ENCODE peak calls at places on chromosome 11, in six cellular contexts. U is ovary, L is uterus, N is heart left ventricle, Y is HCT116, F is body of pancreas. E is an unnamed sample.

GRCh38 chr11:114256176-114256897 is 39.9 kb upstream of the NNMT start:
- DNase-seq in U (no peak), L (no peak), N (no peak), Y (no peak), F (no peak), E (no peak)

GRCh38 chr11:47415091-47415854 is 6.9 kb downstream of the SLC39A13 start:
- DNase-seq in U (no peak), L (no peak), N (peak), Y (no peak), F (no peak), E (no peak)

GRCh38 chr11:75236062-75236461 is 4.5 kb upstream of the TPBGL start:
- DNase-seq in U (no peak), L (no peak), N (no peak), Y (no peak), F (no peak), E (no peak)

GRCh38 chr11:57172031-57172430 is 9.7 kb upstream of the LRRC55 start:
- DNase-seq in U (no peak), L (no peak), N (no peak), Y (no peak), F (no peak), E (no peak)

GRCh38 chr11:15985127-15985862 is 371.1 kb downstream of the SOX6 start:
- DNase-seq in U (no peak), L (no peak), N (no peak), Y (no peak), F (no peak), E (no peak)

GRCh38 chr11:126333142-126333541 is 22.3 kb upstream of the ST3GAL4 start:
- DNase-seq in U (no peak), L (no peak), N (no peak), Y (no peak), F (no peak), E (no peak)

GRCh38 chr11:45048313-45048841 is 97.7 kb upstream of the TP53I11 start:
- DNase-seq in U (no peak), L (no peak), N (no peak), Y (no peak), F (no peak), E (peak)

GRCh38 chr11:2471048-2471803 is 26.4 kb downstream of the KCNQ1 start:
- DNase-seq in U (no peak), L (no peak), N (peak), Y (no peak), F (no peak), E (no peak)

GRCh38 chr11:645536-645935 is 8.5 kb downstream of the DRD4 start:
- DNase-seq in U (no peak), L (no peak), N (no peak), Y (no peak), F (no peak), E (no peak)

GRCh38 chr11:643849-644738 is 7.0 kb downstream of the DRD4 start:
- DNase-seq in U (no peak), L (no peak), N (no peak), Y (no peak), F (no peak), E (no peak)

GRCh38 chr11:643366-643765 is 6.3 kb downstream of the DRD4 start:
- DNase-seq in U (no peak), L (no peak), N (no peak), Y (no peak), F (no peak), E (no peak)

GRCh38 chr11:650482-650881 is 13.4 kb downstream of the DRD4 start:
- DNase-seq in U (no peak), L (no peak), N (no peak), Y (no peak), F (no peak), E (no peak)

DNA sequence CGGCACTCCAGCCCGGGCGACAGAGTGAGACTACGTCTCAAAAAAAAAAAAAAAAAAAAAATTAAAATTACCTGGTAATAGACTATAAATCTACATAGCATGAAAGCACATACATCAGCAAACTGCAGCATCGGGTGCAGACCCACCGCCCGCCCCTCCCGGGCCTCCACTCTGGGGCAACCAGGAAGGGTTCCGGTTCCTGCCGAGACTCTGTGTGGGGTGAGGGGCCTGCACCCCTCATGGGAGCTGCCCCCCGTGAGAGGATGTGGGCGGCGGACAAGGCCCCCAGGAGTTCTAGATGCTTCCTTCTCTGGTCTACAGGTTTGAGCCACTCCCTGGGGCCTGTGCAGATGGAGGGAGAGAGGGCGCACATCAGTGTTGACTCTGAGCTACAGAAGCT is 9.1 kb downstream of the DRD4 start:
- DNase-seq in U (no peak), L (no peak), N (no peak), Y (no peak), F (no peak), E (no peak)
- H3K27ac ChIP-seq in U (no peak), L (no peak), N (no peak), Y (no peak), F (no peak), E (no peak)

GRCh38 chr11:297666-298405 is 1.5 kb downstream of the IFITM5 start:
- DNase-seq in U (no peak), L (no peak), N (peak), Y (no peak), F (peak), E (no peak)
- TF ChIP-seq POLR2A in U (no peak), L (no peak), N (no peak), Y (no peak), F (no peak), E (no peak)

DNA sequence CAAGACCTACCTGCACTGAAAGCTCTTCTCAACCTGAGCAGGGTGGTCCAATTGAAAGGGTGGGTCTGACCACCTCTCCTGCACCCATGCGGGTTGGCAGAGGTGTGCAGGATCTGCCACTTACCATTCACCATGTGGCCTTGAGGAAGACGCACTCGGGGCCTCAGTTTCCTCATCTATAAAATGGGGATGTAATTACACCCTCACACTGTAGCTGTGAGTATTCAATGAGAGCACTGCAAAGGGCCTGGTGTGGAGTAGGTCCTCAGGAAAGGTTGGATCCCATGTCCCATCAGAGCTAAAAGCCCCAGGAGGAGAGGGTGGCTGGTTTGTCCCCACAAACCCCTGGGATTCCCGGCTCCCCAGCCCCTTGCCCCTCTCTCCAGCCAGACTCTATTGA is 557 bp upstream of the TAGLN start:
- DNase-seq in U (no peak), L (no peak), N (no peak), Y (no peak), F (no peak), E (no peak)
- H3K27ac ChIP-seq in U (peak), L (peak), N (peak), Y (no peak), F (no peak), E (peak)

DNA sequence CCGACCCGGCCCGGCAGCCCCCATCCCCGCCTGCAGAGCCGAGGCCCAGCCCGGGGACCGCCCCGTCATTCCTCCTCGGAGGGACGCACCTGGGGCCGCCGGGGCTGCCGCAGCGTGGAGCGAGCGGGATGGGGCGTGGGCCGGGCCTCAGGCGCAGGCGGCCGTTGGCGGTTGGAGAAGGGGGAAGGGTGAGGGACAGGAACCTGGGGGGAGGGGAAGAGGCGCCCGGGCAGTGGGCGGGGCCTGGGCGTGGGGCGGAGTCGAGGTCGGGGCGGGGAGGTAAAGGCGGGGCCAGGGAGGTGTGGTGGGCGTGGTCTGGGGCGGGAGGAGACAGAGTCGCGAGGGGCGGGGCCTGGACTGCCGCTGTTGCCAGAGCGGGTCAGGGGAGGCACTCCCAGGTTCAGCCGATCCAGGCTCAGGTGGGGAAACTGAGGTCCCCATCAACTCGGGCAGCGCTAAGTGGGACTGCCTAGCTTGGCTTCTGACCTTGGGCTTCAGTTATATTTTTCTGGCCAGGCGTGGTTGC is at the start of gene TESMIN:
- DNase-seq in U (peak), L (peak), N (peak), Y (peak), F (peak), E (peak)
- TF ChIP-seq POLR2A in U (no peak), L (no peak), N (no peak), Y (peak), F (no peak), E (no peak)

GRCh38 chr11:93490996-93491618 is 52.1 kb downstream of the SMCO4 start:
- DNase-seq in U (no peak), L (no peak), N (no peak), Y (no peak), F (no peak), E (no peak)

GRCh38 chr11:93494341-93494740 is 48.9 kb downstream of the SMCO4 start:
- DNase-seq in U (no peak), L (no peak), N (no peak), Y (no peak), F (no peak), E (no peak)

GRCh38 chr11:93492464-93493251 is 50.5 kb downstream of the SMCO4 start:
- DNase-seq in U (no peak), L (no peak), N (no peak), Y (no peak), F (no peak), E (no peak)

GRCh38 chr11:93491941-93492340 is 51.2 kb downstream of the SMCO4 start:
- DNase-seq in U (no peak), L (no peak), N (no peak), Y (no peak), F (no peak), E (no peak)

GRCh38 chr11:93493252-93493897 is 49.8 kb downstream of the SMCO4 start:
- DNase-seq in U (no peak), L (no peak), N (no peak), Y (no peak), F (peak), E (no peak)
- H3K27ac ChIP-seq in U (no peak), L (no peak), N (no peak), Y (no peak), F (peak), E (no peak)

GRCh38 chr11:112073941-112074811 is at the start of the genes NKAPD1 and PIH1D2:
- DNase-seq in U (peak), L (peak), N (peak), Y (peak), F (peak), E (peak)
- TF ChIP-seq POLR2A in U (no peak), L (peak), N (no peak), Y (peak), F (peak), E (peak)

GRCh38 chr11:8777907-8778767 is 95.5 kb downstream of the RPL27A start:
- DNase-seq in U (peak), L (peak), N (peak), Y (no peak), F (peak), E (no peak)

GRCh38 chr11:8776209-8776608 is 93.6 kb downstream of the RPL27A start:
- DNase-seq in U (no peak), L (no peak), N (no peak), Y (no peak), F (peak), E (peak)

GRCh38 chr11:8775341-8776133 is 92.9 kb downstream of the RPL27A start:
- DNase-seq in U (peak), L (no peak), N (no peak), Y (no peak), F (peak), E (peak)

GRCh38 chr11:8779107-8779506 is 96.5 kb downstream of the RPL27A start:
- DNase-seq in U (no peak), L (no peak), N (no peak), Y (no peak), F (no peak), E (no peak)

DNA sequence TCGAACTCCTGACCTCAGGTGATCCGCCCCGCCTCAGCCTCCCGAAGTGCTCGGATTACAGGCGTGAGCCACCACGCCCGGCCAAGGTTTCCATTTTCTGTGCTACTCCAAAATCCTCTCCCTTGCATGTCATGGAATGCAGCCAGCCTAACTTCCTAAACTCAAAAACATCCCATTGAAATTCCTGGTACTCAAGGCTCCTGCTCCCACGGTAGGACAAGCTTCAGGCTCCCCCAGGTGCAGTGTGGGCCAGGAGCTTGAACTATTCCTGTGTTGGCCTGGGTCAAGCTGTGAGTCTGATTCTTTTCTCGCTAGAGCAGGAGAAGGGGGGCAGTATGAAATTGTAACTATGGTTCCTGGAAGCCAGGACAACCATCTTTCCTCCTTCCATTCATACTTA is 97.1 kb downstream of the RPL27A start:
- DNase-seq in U (no peak), L (no peak), N (no peak), Y (no peak), F (no peak), E (no peak)
- H3K27ac ChIP-seq in U (no peak), L (peak), N (peak), Y (no peak), F (no peak), E (no peak)

GRCh38 chr11:118338637-118339061 is 3.9 kb downstream of the CD3D start:
- DNase-seq in U (no peak), L (no peak), N (no peak), Y (no peak), F (peak), E (no peak)
- TF ChIP-seq POLR2A in U (no peak), L (no peak), N (no peak), Y (no peak), F (no peak), E (no peak)

E was measured in adrenal gland.